ENCODE peak calls at places on chromosomes 12 and 14, in five cellular contexts. J, X, L, N and K are unnamed samples.

GRCh38 chr14:65798216-65798615 is 385.7 kb downstream of the FUT8 start:
- DNase-seq in J (no peak), X (no peak), L (no peak), N (no peak), K (no peak)

GRCh38 chr12:5870183-5870582 is 74.9 kb downstream of the ANO2 start:
- DNase-seq in J (no peak), X (no peak), L (no peak), N (no peak), K (no peak)

GRCh38 chr14:70391493-70392391 is 25.1 kb downstream of the SYNJ2BP start:
- DNase-seq in J (no peak), X (no peak), L (no peak), N (no peak), K (no peak)

GRCh38 chr14:24712909-24713308 is 78.9 kb upstream of the GZMB start:
- DNase-seq in J (no peak), X (no peak), L (no peak), N (no peak), K (no peak)

GRCh38 chr14:59159169-59159568 is 29.3 kb upstream of the DAAM1 start:
- DNase-seq in J (no peak), X (no peak), L (no peak), N (no peak), K (no peak)

GRCh38 chr14:94601961-94602391 is 10.2 kb upstream of the SERPINA3 start:
- DNase-seq in J (peak; percentile 79), X (no peak), L (peak; percentile 79), N (no peak), K (no peak)

GRCh38 chr12:116142936-116143882 is 134.3 kb downstream of the MED13L start:
- DNase-seq in J (no peak), X (no peak), L (no peak), N (no peak), K (no peak)

GRCh38 chr14:85531594-85532391 is 1.8 kb downstream of the FLRT2 start:
- DNase-seq in J (peak; percentile 63), X (no peak), L (peak; percentile 86), N (no peak), K (no peak)

GRCh38 chr12:127284021-127284420 is 982.9 kb upstream of the TMEM132C start:
- DNase-seq in J (no peak), X (no peak), L (no peak), N (no peak), K (no peak)

GRCh38 chr12:108714866-108715265 is 16.5 kb downstream of the CORO1C start:
- DNase-seq in J (no peak), X (no peak), L (no peak), N (no peak), K (no peak)

GRCh38 chr12:108712925-108713203 is 18.5 kb downstream of the CORO1C start:
- DNase-seq in J (no peak), X (no peak), L (no peak), N (no peak), K (no peak)

GRCh38 chr12:108713471-108713870 is 17.8 kb downstream of the CORO1C start:
- DNase-seq in J (no peak), X (no peak), L (no peak), N (no peak), K (no peak)

GRCh38 chr12:108720757-108721514 is 10.4 kb downstream of the CORO1C start:
- DNase-seq in J (no peak), X (no peak), L (no peak), N (no peak), K (no peak)

DNA sequence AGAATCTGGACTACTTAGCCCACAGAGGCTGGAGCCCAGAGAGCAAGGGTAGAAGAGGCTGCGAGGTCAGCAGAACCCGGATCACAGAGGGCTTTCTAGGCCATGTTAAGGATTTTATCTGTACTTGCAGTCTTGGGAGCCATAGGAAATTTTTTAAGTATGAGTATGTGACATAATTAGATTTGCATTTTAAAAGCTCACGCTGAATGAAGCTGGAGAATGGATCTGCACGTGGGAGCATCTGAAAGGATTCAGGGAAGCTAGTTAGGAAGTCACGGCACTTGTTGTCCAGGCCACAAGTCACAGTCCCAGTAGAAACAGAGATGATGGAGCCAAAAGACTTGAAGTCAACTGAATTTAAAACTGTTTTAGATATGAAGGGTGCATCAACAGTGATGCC is 14.1 kb downstream of the CORO1C start:
- DNase-seq in J (no peak), X (no peak), L (no peak), N (no peak), K (no peak)
- H3K4me1 ChIP-seq in J (peaks cover 62% of the 10 kb centered on the region), X (peaks cover 35% of the 10 kb centered on the region), L (peaks cover 5% of the 10 kb centered on the region), N (peaks cover 28% of the 10 kb centered on the region), K (no peaks in the 10 kb centered on the region)

GRCh38 chr12:6956332-6956727 is 5.2 kb downstream of the PTPN6 start:
- DNase-seq in J (no peak), X (no peak), L (peak; percentile 75), N (no peak), K (no peak)
- H3K36me3 ChIP-seq in J (no peaks in the 10 kb centered on the region), X (no peaks in the 10 kb centered on the region), L (no peaks in the 10 kb centered on the region), N (no peaks in the 10 kb centered on the region), K (no peaks in the 10 kb centered on the region)

DNA sequence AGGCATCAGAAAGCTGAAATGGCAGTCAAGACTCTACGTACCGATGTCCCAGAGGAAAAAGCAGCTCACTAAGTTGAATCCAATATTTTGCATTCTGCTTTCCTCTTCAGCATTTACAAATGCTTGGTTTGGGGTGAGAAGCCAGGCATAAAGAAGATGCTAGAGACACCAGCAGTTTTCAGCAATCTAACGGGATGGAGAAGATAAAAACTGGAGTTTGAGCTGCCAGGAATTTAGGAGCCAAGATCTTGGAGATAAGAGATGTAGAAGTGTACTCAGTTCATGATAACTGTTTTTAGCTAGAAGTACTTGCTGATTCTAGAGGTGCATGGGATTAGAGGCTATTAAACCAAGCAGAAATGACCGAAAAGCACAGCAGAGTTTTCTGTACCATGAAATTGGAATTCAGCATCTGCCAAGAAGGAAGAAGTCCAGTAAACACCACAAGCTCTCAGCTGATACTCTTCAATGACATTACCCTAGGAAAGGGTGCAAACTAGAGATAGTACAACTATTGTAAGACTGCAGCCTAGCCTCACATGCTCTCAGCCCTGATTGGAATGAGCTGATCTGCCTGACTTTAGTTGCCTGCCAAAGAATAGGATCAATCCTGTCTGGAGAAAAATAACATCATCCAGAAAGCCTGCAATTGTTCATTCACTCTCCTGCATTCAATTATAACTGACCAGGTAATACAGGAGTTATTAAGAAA is 7.4 kb upstream of the ALDH1L2 start:
- DNase-seq in J (no peak), X (no peak), L (no peak), N (no peak), K (no peak)
- H3K4me3 ChIP-seq in J (no peak overlapping the region), X (no peak overlapping the region), L (no peak overlapping the region), N (no peak overlapping the region), K (no peak overlapping the region)

GRCh38 chr14:77236814-77237213 is 34.2 kb downstream of the NGB start:
- DNase-seq in J (no peak), X (no peak), L (no peak), N (no peak), K (no peak)
- H3K4me1 ChIP-seq in J (no peaks in the 10 kb centered on the region), X (peaks cover 4% of the 10 kb centered on the region), L (no peaks in the 10 kb centered on the region), N (no peaks in the 10 kb centered on the region), K (no peaks in the 10 kb centered on the region)